ENCODE peak calls at places on chromosomes 7 and 10, in six cellular contexts. C is heart left ventricle, B is stomach, M is thoracic aorta, O is aorta, Y is trophoblast cell. H is an unnamed sample.
A peak's percentile ranks its signal among the peaks of the same experiment; 100 is the strongest.

GRCh38 chr7:100745184-100745583 is 11.8 kb downstream of the ZAN start:
- DNase-seq in C (peak; percentile 50), B (peak; percentile 25), M (no peak), O (no peak), Y (peak; percentile 58), H (no peak)

GRCh38 chr7:87982163-87982562 is 48.1 kb downstream of the ADAM22 start:
- DNase-seq in C (no peak), B (no peak), M (no peak), O (no peak), Y (no peak), H (no peak)

GRCh38 chr7:14837216-14837615 is 65.3 kb downstream of the DGKB start:
- DNase-seq in C (no peak), B (no peak), M (no peak), O (no peak), Y (no peak), H (peak; percentile 16)

GRCh38 chr10:74117738-74118137 is 32.9 kb downstream of the AP3M1 start:
- DNase-seq in C (no peak), B (no peak), M (no peak), O (no peak), Y (no peak), H (no peak)

GRCh38 chr7:19090526-19090925 is 26.9 kb downstream of the TWIST1 start:
- DNase-seq in C (no peak), B (no peak), M (no peak), O (no peak), Y (no peak), H (no peak)

GRCh38 chr10:101565936-101566332 is 22.1 kb downstream of the POLL start:
- DNase-seq in C (no peak), B (no peak), M (no peak), O (peak; percentile 38), Y (no peak), H (no peak)

GRCh38 chr7:151727579-151728285 is 149.2 kb downstream of the PRKAG2 start:
- DNase-seq in C (peak; percentile 57), B (peak; percentile 65), M (peak; percentile 68), O (peak; percentile 94), Y (peak; percentile 97), H (peak; percentile 92)

GRCh38 chr7:141295367-141295895 is 221.6 kb downstream of the TMEM178B start:
- DNase-seq in C (no peak), B (no peak), M (no peak), O (no peak), Y (no peak), H (no peak)

GRCh38 chr10:13340068-13340467 is 8.0 kb downstream of the SEPHS1 start:
- DNase-seq in C (no peak), B (no peak), M (no peak), O (peak; percentile 27), Y (no peak), H (no peak)

GRCh38 chr10:121088524-121088923 is 237.4 kb downstream of the WDR11 start:
- DNase-seq in C (no peak), B (no peak), M (no peak), O (no peak), Y (no peak), H (no peak)

GRCh38 chr10:99756158-99756557 is 24.1 kb downstream of the CUTC start:
- DNase-seq in C (no peak), B (no peak), M (no peak), O (no peak), Y (no peak), H (no peak)

GRCh38 chr7:122302826-122303521 is 1.6 kb downstream of the FEZF1 start:
- DNase-seq in C (no peak), B (no peak), M (no peak), O (no peak), Y (no peak), H (no peak)

GRCh38 chr7:151769189-151769821 is 107.6 kb downstream of the PRKAG2 start:
- DNase-seq in C (no peak), B (no peak), M (no peak), O (peak; percentile 53), Y (no peak), H (no peak)

GRCh38 chr10:28845009-28845682 is 167.8 kb downstream of the BAMBI start:
- DNase-seq in C (no peak), B (no peak), M (no peak), O (no peak), Y (no peak), H (no peak)

GRCh38 chr7:11516328-11516727 is 315.7 kb downstream of the THSD7A start:
- DNase-seq in C (no peak), B (no peak), M (no peak), O (no peak), Y (no peak), H (no peak)

GRCh38 chr7:1104514-1105179 is 16.7 kb downstream of the GPER1 start:
- DNase-seq in C (no peak), B (no peak), M (no peak), O (no peak), Y (no peak), H (no peak)

GRCh38 chr7:1105189-1105588 is 17.3 kb downstream of the GPER1 start:
- DNase-seq in C (no peak), B (no peak), M (no peak), O (no peak), Y (no peak), H (no peak)

GRCh38 chr7:1108264-1108920 is 20.5 kb downstream of the GPER1 start:
- DNase-seq in C (no peak), B (no peak), M (no peak), O (peak; percentile 54), Y (no peak), H (no peak)

GRCh38 chr7:1106783-1107421 is 19.0 kb downstream of the GPER1 start:
- DNase-seq in C (no peak), B (no peak), M (no peak), O (peak; percentile 71), Y (no peak), H (no peak)

DNA sequence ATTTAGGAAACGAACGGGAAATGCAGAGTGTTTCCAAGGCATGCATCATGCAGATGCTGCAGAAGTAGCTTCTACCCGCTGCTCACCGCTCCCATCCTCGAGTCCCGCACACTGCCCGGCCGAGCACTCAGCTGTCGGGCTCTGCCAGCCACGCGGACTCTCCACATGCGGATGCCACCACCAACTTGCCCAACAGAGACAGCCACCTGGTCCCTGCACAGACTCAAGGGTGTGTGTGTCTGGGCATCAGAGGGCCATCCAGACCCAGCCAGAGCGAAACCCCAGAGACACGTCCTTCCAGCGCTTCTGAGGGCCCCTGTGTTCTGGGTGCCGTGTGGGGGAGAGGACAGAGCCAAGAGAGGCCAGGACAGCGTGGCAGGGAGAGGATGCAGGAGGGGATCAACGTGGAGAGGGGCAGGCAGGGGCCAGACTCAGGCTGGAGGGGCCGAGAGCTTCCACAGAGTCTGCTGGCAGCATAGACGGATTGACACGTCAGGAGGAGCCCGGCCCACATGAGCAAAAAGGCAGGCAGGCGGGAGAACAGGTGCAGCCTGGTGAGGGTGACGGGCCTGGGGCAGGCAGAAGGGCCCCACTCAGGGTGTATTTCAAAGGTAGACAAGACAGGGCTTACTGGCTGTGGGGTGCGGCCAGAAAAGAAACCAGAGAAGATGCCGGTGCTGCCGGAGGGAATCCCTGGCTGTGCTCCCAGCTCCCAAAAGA is 18.3 kb downstream of the GPER1 start:
- DNase-seq in C (no peak), B (no peak), M (no peak), O (no peak), Y (no peak), H (no peak)
- H3K4me1 ChIP-seq in C (peaks cover 6% of the 10 kb centered on the region), B (peaks cover 52% of the 10 kb centered on the region), M (peaks cover 19% of the 10 kb centered on the region), O (no peaks in the 10 kb centered on the region), Y (peaks cover 6% of the 10 kb centered on the region), H (no peaks in the 10 kb centered on the region)

GRCh38 chr7:2474224-2474623 is 2.0 kb downstream of the GRIFIN start:
- DNase-seq in C (no peak), B (no peak), M (no peak), O (no peak), Y (no peak), H (no peak)

GRCh38 chr7:2472744-2473143 is 3.5 kb downstream of the GRIFIN start:
- DNase-seq in C (no peak), B (no peak), M (no peak), O (no peak), Y (no peak), H (no peak)

GRCh38 chr7:2474813-2475677 is 1.2 kb downstream of the GRIFIN start:
- DNase-seq in C (peak; percentile 18), B (no peak), M (no peak), O (peak; percentile 74), Y (no peak), H (no peak)

GRCh38 chr7:2475678-2476015 is 551 bp downstream of the GRIFIN start:
- DNase-seq in C (peak; percentile 20), B (no peak), M (no peak), O (peak; percentile 75), Y (no peak), H (no peak)

GRCh38 chr7:2473496-2474180 is 2.6 kb downstream of the GRIFIN start:
- DNase-seq in C (no peak), B (no peak), M (no peak), O (no peak), Y (no peak), H (no peak)
- H3K4me1 ChIP-seq in C (peaks cover 32% of the 10 kb centered on the region), B (peaks cover 34% of the 10 kb centered on the region), M (peaks cover 13% of the 10 kb centered on the region), O (no peaks in the 10 kb centered on the region), Y (peaks cover 8% of the 10 kb centered on the region), H (peaks cover 9% of the 10 kb centered on the region)

DNA sequence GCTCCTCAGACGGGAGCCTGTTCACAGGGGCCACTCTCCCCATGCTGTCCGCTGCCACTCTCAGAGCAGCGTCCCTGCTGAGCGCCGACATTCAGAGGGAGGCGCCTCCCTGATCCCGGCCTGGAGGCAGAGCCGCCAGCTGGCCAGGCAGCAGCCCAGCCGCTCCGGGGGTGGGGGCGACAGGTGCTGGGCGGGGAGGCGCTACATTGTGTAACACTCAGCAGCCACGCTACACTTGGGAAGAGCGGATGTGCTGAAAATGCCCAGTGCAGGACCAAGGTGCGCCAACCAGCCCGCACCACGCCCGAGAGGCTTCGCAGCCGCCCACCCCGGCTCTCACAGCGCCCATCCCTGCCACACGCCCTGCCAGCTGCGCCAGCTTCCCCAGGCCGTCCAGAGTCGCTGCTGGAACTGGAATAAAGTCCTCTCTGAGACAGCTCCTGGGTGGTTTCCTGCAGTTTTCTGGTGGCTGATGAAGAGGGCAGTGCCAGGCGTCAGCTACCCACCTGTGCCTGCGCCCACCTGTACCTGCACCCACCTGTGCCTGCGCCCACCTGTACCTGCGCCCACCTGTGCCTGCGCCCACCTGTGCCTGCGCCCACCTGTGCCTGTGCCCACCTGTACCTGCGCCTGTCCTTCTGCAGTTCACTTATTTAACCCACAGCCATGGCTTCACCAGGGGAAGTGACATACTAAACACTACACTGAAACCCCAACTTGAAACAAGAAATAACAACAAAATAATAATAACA is 25.7 kb downstream of the STK32C start:
- DNase-seq in C (no peak), B (no peak), M (no peak), O (peak; percentile 67), Y (no peak), H (no peak)
- H3K4me1 ChIP-seq in C (peaks cover 4% of the 10 kb centered on the region), B (peaks cover 9% of the 10 kb centered on the region), M (no peaks in the 10 kb centered on the region), O (no peaks in the 10 kb centered on the region), Y (no peaks in the 10 kb centered on the region), H (no peaks in the 10 kb centered on the region)

GRCh38 chr7:158910254-158911053 is 54.1 kb downstream of the DYNC2I1 start:
- DNase-seq in C (no peak), B (no peak), M (no peak), O (no peak), Y (no peak), H (no peak)

GRCh38 chr7:158911734-158912133 is 55.4 kb downstream of the DYNC2I1 start:
- DNase-seq in C (no peak), B (no peak), M (no peak), O (no peak), Y (no peak), H (no peak)

GRCh38 chr7:158907390-158907789 is 51.0 kb downstream of the DYNC2I1 start:
- DNase-seq in C (no peak), B (no peak), M (no peak), O (no peak), Y (no peak), H (no peak)

GRCh38 chr7:158911145-158911544 is 54.8 kb downstream of the DYNC2I1 start:
- DNase-seq in C (no peak), B (no peak), M (no peak), O (no peak), Y (no peak), H (no peak)

GRCh38 chr7:158908552-158908951 is 52.2 kb downstream of the DYNC2I1 start:
- DNase-seq in C (no peak), B (no peak), M (no peak), O (no peak), Y (no peak), H (no peak)
- H3K4me1 ChIP-seq in C (peaks cover 11% of the 10 kb centered on the region), B (no peaks in the 10 kb centered on the region), M (no peaks in the 10 kb centered on the region), O (no peaks in the 10 kb centered on the region), Y (no peaks in the 10 kb centered on the region), H (no peaks in the 10 kb centered on the region)